ENCODE peak calls at places on chromosomes 11 and 22, in four cellular contexts. I is lower lobe of right lung, X is astrocyte of the spinal cord, Z is ovary. V is an unnamed sample.

GRCh38 chr11:127182586-127183203 is 182.1 kb upstream of the KIRREL3 start:
- DNase-seq in I (no peak), X (no peak), Z (no peak), V (no peak)

GRCh38 chr11:30583505-30584280 is 2.5 kb downstream of the MPPED2 start:
- DNase-seq in I (peak; percentile 37), X (no peak), Z (peak; percentile 22), V (no peak)

GRCh38 chr11:70548976-70549375 is 150.6 kb downstream of the CTTN start:
- DNase-seq in I (no peak), X (no peak), Z (no peak), V (no peak)

GRCh38 chr11:101083334-101083733 is 46.3 kb downstream of the PGR start:
- DNase-seq in I (no peak), X (no peak), Z (no peak), V (no peak)

GRCh38 chr11:76030973-76031590 is 175.2 kb downstream of the WNT11 start:
- DNase-seq in I (no peak), X (peak; percentile 45), Z (no peak), V (no peak)

GRCh38 chr11:9535189-9535781 is 38.2 kb upstream of the WEE1 start:
- DNase-seq in I (peak; percentile 86), X (no peak), Z (peak; percentile 42), V (no peak)

GRCh38 chr22:35409783-35410662 is 10.1 kb downstream of the MCM5 start:
- DNase-seq in I (peak; percentile 80), X (no peak), Z (no peak), V (no peak)

GRCh38 chr11:27926056-27926455 is 181.9 kb downstream of the KIF18A start:
- DNase-seq in I (no peak), X (no peak), Z (no peak), V (no peak)

GRCh38 chr22:39446239-39446721 is 10.5 kb upstream of the MGAT3 start:
- DNase-seq in I (no peak), X (no peak), Z (no peak), V (no peak)

GRCh38 chr11:19607656-19608360 is 104.8 kb upstream of the NAV2 start:
- DNase-seq in I (no peak), X (peak; percentile 32), Z (no peak), V (no peak)

GRCh38 chr11:115912484-115912945 is 408.3 kb upstream of the CADM1 start:
- DNase-seq in I (no peak), X (peak; percentile 7), Z (no peak), V (no peak)

GRCh38 chr11:114438303-114438702 is 964 bp upstream of the REXO2 start:
- DNase-seq in I (no peak), X (no peak), Z (no peak), V (no peak)

GRCh38 chr11:111162306-111162705 is 83.2 kb upstream of the POU2AF2 start:
- DNase-seq in I (no peak), X (peak; percentile 18), Z (no peak), V (peak; percentile 16)

GRCh38 chr11:73404048-73404447 is 27.8 kb downstream of the RELT start:
- DNase-seq in I (peak; percentile 80), X (peak; percentile 29), Z (peak; percentile 74), V (no peak)

GRCh38 chr22:40708177-40708576 is 28.9 kb downstream of the MCHR1 start:
- DNase-seq in I (no peak), X (no peak), Z (no peak), V (no peak)

GRCh38 chr22:46833228-46833627 is 70.8 kb downstream of the TBC1D22A start:
- DNase-seq in I (no peak), X (peak; percentile 47), Z (no peak), V (no peak)

GRCh38 chr22:38872831-38873248 is 824 bp upstream of the CBX6 start:
- DNase-seq in I (peak; percentile 78), X (peak; percentile 33), Z (peak; percentile 83), V (no peak)

GRCh38 chr22:39494471-39495120 is 7.5 kb upstream of the MIEF1 start:
- DNase-seq in I (peak; percentile 54), X (no peak), Z (no peak), V (no peak)

GRCh38 chr11:69915501-69916250 is 96.5 kb upstream of the FGF3 start:
- DNase-seq in I (peak; percentile 81), X (peak; percentile 71), Z (peak; percentile 86), V (peak; percentile 26)

GRCh38 chr11:18064450-18065048 is 18.5 kb upstream of the TPH1 start:
- DNase-seq in I (no peak), X (no peak), Z (no peak), V (no peak)

GRCh38 chr11:65305501-65306268 is 9.0 kb upstream of the CDC42EP2 start:
- DNase-seq in I (no peak), X (peak; percentile 60), Z (no peak), V (no peak)

GRCh38 chr11:67300756-67301312 is 2.5 kb upstream of the SSH3 start:
- DNase-seq in I (no peak), X (no peak), Z (peak; percentile 31), V (no peak)

GRCh38 chr11:821513-822371 is 3.0 kb downstream of the PNPLA2 start:
- DNase-seq in I (peak; percentile 85), X (no peak), Z (peak; percentile 50), V (no peak)

GRCh38 chr11:120316880-120317688 is 8.0 kb upstream of the TLCD5 start:
- DNase-seq in I (peak; percentile 84), X (no peak), Z (peak; percentile 76), V (no peak)

GRCh38 chr11:26227311-26227710 is 104.6 kb upstream of the ANO3 start:
- DNase-seq in I (no peak), X (peak; percentile 83), Z (no peak), V (peak; percentile 58)

GRCh38 chr11:120518356-120518755 is 6.8 kb downstream of the GRIK4 start:
- DNase-seq in I (no peak), X (no peak), Z (no peak), V (no peak)

GRCh38 chr11:113446938-113447337 is 28.3 kb downstream of the DRD2 start:
- DNase-seq in I (no peak), X (no peak), Z (no peak), V (no peak)

GRCh38 chr22:45672564-45673481 is 1.2 kb downstream of the ATXN10 start:
- DNase-seq in I (no peak), X (no peak), Z (no peak), V (no peak)

GRCh38 chr11:2768471-2769408 is 68.9 kb upstream of the KCNQ1OT1 start:
- DNase-seq in I (peak; percentile 30), X (peak; percentile 72), Z (no peak), V (no peak)

GRCh38 chr22:44026630-44027511 is 2.8 kb downstream of the PARVB start:
- DNase-seq in I (peak; percentile 89), X (peak; percentile 44), Z (no peak), V (no peak)

GRCh38 chr11:67584205-67584880 is 731 bp downstream of the GSTP1 start:
- DNase-seq in I (peak; percentile 90), X (peak; percentile 48), Z (peak; percentile 79), V (no peak)

GRCh38 chr22:46036558-46037408 is 59.8 kb upstream of the WNT7B start:
- DNase-seq in I (no peak), X (no peak), Z (peak; percentile 50), V (no peak)

GRCh38 chr22:26502688-26503561 is 9.3 kb downstream of the TFIP11 start:
- DNase-seq in I (no peak), X (peak; percentile 53), Z (no peak), V (peak; percentile 28)
- TF ChIP-seq CTCF in I (peak; percentile 54), X (peak; percentile 81), Z (no peak), V (peak; percentile 75)

GRCh38 chr22:23137905-23138520 is 3.8 kb downstream of the RSPH14 start:
- DNase-seq in I (no peak), X (peak; percentile 13), Z (no peak), V (no peak)
- H3K4me3 ChIP-seq in I (no peak overlapping the region), X (no peak overlapping the region), Z (no peak overlapping the region), V (no peak overlapping the region)

DNA sequence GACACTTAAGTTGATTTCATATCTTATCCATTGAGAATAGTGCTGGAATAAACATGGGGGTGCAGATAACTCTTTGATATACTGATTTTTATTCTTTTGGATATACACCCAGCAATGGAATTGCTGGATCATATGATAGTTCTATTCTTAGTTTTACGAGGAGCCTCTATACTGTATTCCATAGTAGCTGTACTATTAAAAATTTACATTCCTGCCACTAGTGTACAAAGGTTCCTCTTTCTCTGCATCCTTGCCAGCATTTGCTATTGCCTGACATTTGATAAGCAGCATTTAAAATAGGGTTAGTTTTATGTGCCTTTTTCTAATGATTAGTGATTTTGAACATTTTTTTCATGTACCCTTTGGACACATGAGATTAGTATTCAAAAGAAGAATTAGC is 554.2 kb downstream of the JRKL start:
- DNase-seq in I (no peak), X (no peak), Z (no peak), V (no peak)
- TF ChIP-seq CTCF in I (no peak), X (no peak), Z (no peak), V (no peak)

GRCh38 chr11:118263109-118263508 is 988 bp downstream of the MPZL2 start:
- DNase-seq in I (no peak), X (no peak), Z (no peak), V (no peak)
- H3K4me3 ChIP-seq in I (peak overlapping the region; percentile 54), X (no peak overlapping the region), Z (peak overlapping the region; percentile 32), V (no peak overlapping the region)

DNA sequence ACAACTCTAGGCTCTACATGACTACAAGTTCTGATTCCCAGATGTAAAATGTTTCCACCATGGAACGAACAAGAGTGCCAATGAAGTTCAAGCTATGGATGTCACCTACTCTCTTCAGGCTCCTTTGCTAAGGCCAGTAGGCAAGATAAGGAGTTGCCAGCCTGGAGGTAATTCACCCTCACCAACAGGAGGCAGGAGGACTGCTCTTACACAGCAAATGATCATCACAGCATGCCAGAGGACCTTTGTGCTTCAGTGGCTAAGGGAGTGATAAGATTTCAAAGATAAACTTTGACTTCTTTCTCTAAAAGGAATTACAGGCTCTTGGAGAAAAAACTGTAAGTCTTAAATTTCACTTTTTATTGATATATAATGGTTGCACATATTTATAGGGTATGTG is 54.1 kb upstream of the SLC36A4 start:
- DNase-seq in I (no peak), X (no peak), Z (no peak), V (no peak)
- TF ChIP-seq CTCF in I (no peak), X (no peak), Z (no peak), V (no peak)

GRCh38 chr11:129373489-129373953 is 2.1 kb upstream of the BARX2 start:
- DNase-seq in I (peak; percentile 21), X (no peak), Z (no peak), V (no peak)

GRCh38 chr11:129375731-129376657 is at the start of gene BARX2:
- DNase-seq in I (peak; percentile 77), X (peak; percentile 65), Z (no peak), V (peak; percentile 36)

GRCh38 chr11:129374993-129375721 is 491 bp upstream of the BARX2 start:
- DNase-seq in I (peak; percentile 47), X (peak; percentile 25), Z (no peak), V (no peak)

GRCh38 chr11:129372609-129373488 is 2.8 kb upstream of the BARX2 start:
- DNase-seq in I (peak; percentile 24), X (no peak), Z (no peak), V (no peak)

GRCh38 chr11:129374081-129374992 is 1.3 kb upstream of the BARX2 start:
- DNase-seq in I (no peak), X (no peak), Z (no peak), V (no peak)
- H3K4me3 ChIP-seq in I (peak overlapping the region; percentile 24), X (no peak overlapping the region), Z (no peak overlapping the region), V (peak overlapping the region; percentile 27)

V was measured in astrocyte of the cerebellum.